ENCODE peak calls at places on chromosomes 5 and 9, in seven cellular contexts. V, B, G, X, U, N and P are unnamed samples.

GRCh38 chr9:119026120-119026519 is 343.1 kb downstream of the BRINP1 start:
- DNase-seq in X (no peak), N (no peak), G (no peak), B (no peak), V (no peak), U (no peak), P (peak)

GRCh38 chr5:179293276-179293675 is 52.0 kb downstream of the ADAMTS2 start:
- DNase-seq in V (no peak), X (peak), B (no peak), N (no peak), U (no peak), G (no peak), P (no peak)

GRCh38 chr9:127783644-127784043 is 2.2 kb upstream of the CDK9 start:
- DNase-seq in X (no peak), U (no peak), N (no peak), G (no peak), V (no peak), B (no peak), P (no peak)

GRCh38 chr5:106521701-106522100 is 1149.0 kb downstream of the EFNA5 start:
- DNase-seq in V (no peak), N (no peak), B (peak), X (peak), G (no peak), U (no peak), P (no peak)

GRCh38 chr9:124010665-124011321 is 775 bp upstream of the LHX2 start:
- DNase-seq in X (no peak), V (no peak), B (no peak), N (peak), G (no peak), U (peak), P (peak)

GRCh38 chr9:69044226-69045219 is 9.0 kb downstream of the FXN start:
- DNase-seq in B (peak), V (peak), N (no peak), X (peak), U (no peak), G (no peak), P (peak)

GRCh38 chr9:83043583-83043982 is 19.4 kb downstream of the RASEF start:
- DNase-seq in N (no peak), G (no peak), X (no peak), U (no peak), B (no peak), V (no peak), P (no peak)

GRCh38 chr5:175059687-175060194 is 335.4 kb downstream of the MSX2 start:
- DNase-seq in B (peak), X (no peak), V (peak), G (peak), N (peak), U (peak), P (peak)

GRCh38 chr5:172553167-172553566 is 87.9 kb upstream of the NEURL1B start:
- DNase-seq in N (no peak), B (no peak), G (no peak), U (no peak), X (no peak), V (no peak), P (no peak)

GRCh38 chr5:132487841-132488555 is 2.6 kb downstream of the IRF1 start:
- DNase-seq in B (no peak), V (peak), X (no peak), U (peak), N (no peak), G (no peak), P (no peak)

GRCh38 chr9:93302586-93303257 is 118.8 kb downstream of the WNK2 start:
- DNase-seq in B (peak), U (peak), V (peak), G (peak), N (peak), X (peak), P (peak)

GRCh38 chr5:37198066-37198465 is 51.1 kb downstream of the CPLANE1 start:
- DNase-seq in U (no peak), B (no peak), N (no peak), G (no peak), V (no peak), X (no peak), P (peak)
- H3K23ac ChIP-seq in U (no peak), B (no peak), N (no peak), G (no peak), V (no peak), X (no peak), P (no peak)

GRCh38 chr5:42026446-42026845 is 101.4 kb downstream of the FBXO4 start:
- DNase-seq in B (no peak), X (no peak), U (no peak), G (no peak), V (no peak), N (no peak), P (no peak)

GRCh38 chr5:42021119-42021518 is 96.0 kb downstream of the FBXO4 start:
- DNase-seq in X (peak), B (no peak), U (no peak), V (no peak), N (no peak), G (no peak), P (no peak)

GRCh38 chr5:42022383-42022782 is 97.3 kb downstream of the FBXO4 start:
- DNase-seq in V (no peak), X (peak), G (no peak), B (no peak), N (no peak), U (no peak), P (no peak)

DNA sequence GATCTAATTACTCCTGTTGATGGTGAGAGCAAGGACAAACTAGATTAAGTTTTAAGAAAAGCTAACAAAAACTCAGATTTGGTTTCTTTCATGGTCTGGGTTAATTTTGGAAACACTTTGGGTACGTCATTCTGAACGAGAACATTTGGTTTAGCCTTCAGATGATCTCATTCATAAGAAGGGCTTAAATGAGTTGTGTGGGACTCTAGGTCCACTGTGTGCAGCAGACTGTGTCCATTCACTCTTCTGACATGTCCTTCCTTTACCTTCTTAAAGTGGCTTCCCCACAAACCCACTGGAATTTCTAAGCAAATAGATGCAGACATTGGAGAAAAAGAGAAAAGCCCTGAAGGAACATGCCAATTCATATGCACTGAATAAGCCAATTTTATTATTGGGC is 96.8 kb downstream of the FBXO4 start:
- DNase-seq in U (no peak), N (no peak), G (no peak), B (no peak), V (no peak), X (peak), P (no peak)
- H3K23ac ChIP-seq in U (no peak), N (no peak), G (no peak), B (no peak), V (no peak), X (no peak), P (no peak)

GRCh38 chr9:110029422-110029814 is 178.5 kb downstream of the C9orf152 start:
- DNase-seq in N (no peak), G (no peak), B (peak), X (peak), U (peak), V (no peak), P (peak)

GRCh38 chr9:110027624-110028023 is 180.3 kb downstream of the C9orf152 start:
- DNase-seq in B (peak), G (peak), X (peak), N (no peak), V (no peak), U (peak), P (no peak)

GRCh38 chr9:110021891-110022290 is 186.1 kb downstream of the C9orf152 start:
- DNase-seq in G (no peak), U (no peak), V (no peak), N (no peak), X (no peak), B (no peak), P (no peak)

GRCh38 chr9:110028281-110029075 is 179.5 kb downstream of the C9orf152 start:
- DNase-seq in G (no peak), V (no peak), N (no peak), U (no peak), X (peak), B (no peak), P (no peak)

GRCh38 chr9:110025551-110026170 is 182.3 kb downstream of the C9orf152 start:
- DNase-seq in N (no peak), V (no peak), X (no peak), G (no peak), U (no peak), B (no peak), P (no peak)
- H3K23ac ChIP-seq in N (no peak), V (no peak), X (no peak), G (no peak), U (no peak), B (no peak), P (no peak)

GRCh38 chr5:77033338-77033737 is 3.1 kb downstream of the AGGF1 start:
- DNase-seq in U (no peak), V (no peak), X (no peak), B (no peak), G (no peak), N (no peak), P (peak)

GRCh38 chr5:77028631-77029375 is 1.4 kb upstream of the AGGF1 start:
- DNase-seq in X (no peak), B (no peak), U (no peak), V (no peak), N (no peak), G (no peak), P (no peak)

GRCh38 chr5:77032635-77033034 is 2.4 kb downstream of the AGGF1 start:
- DNase-seq in B (no peak), X (no peak), U (peak), G (no peak), V (no peak), N (no peak), P (no peak)

GRCh38 chr5:77030097-77031071 is at the start of gene AGGF1:
- DNase-seq in G (peak), B (peak), N (peak), V (peak), U (peak), X (peak), P (peak)

DNA sequence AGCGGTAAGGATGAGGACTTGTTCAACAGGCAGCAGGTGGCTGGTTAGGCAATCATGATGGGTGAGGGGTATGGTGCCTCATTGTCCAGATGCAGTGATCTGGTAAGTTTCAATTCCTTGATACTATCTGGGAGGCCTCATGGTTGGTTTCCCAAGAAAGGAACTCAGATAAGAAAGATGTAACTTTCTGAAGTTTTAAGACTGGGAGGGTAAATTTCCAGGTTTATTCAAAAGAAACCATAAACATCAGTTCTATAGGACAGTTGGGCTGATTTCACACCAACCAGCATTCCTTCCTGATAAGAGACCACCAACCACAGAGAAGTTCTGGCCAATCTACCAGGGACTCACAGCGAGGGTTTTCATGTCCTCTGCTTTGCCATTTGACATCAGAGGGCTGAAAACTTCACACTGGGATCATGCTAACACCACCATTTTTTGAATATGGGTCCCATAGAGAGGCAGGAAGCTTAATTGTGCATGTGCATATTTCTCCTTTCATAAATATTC is 773 bp upstream of the AGGF1 start:
- DNase-seq in N (no peak), U (no peak), V (no peak), X (no peak), B (no peak), G (no peak), P (peak)
- H3K23ac ChIP-seq in N (no peak), U (no peak), V (no peak), X (no peak), B (no peak), G (no peak), P (no peak)

GRCh38 chr5:31496301-31496700 is 35.6 kb downstream of the DROSHA start:
- DNase-seq in N (no peak), V (no peak), U (no peak), G (no peak), B (no peak), X (no peak), P (no peak)

GRCh38 chr5:31496891-31497290 is 35.0 kb downstream of the DROSHA start:
- DNase-seq in N (no peak), U (no peak), B (no peak), V (no peak), G (no peak), X (no peak), P (no peak)

GRCh38 chr5:31495336-31495735 is 36.6 kb downstream of the DROSHA start:
- DNase-seq in N (no peak), U (no peak), B (no peak), X (no peak), G (no peak), V (no peak), P (no peak)

GRCh38 chr5:31487510-31487909 is 44.4 kb downstream of the DROSHA start:
- DNase-seq in B (peak), G (no peak), N (no peak), V (no peak), X (no peak), U (peak), P (no peak)

GRCh38 chr5:31492824-31493223 is 39.1 kb downstream of the DROSHA start:
- DNase-seq in B (peak), G (no peak), V (peak), N (no peak), U (no peak), X (peak), P (peak)
- H3K23ac ChIP-seq in B (no peak), G (no peak), V (no peak), N (no peak), U (no peak), X (no peak), P (no peak)

DNA sequence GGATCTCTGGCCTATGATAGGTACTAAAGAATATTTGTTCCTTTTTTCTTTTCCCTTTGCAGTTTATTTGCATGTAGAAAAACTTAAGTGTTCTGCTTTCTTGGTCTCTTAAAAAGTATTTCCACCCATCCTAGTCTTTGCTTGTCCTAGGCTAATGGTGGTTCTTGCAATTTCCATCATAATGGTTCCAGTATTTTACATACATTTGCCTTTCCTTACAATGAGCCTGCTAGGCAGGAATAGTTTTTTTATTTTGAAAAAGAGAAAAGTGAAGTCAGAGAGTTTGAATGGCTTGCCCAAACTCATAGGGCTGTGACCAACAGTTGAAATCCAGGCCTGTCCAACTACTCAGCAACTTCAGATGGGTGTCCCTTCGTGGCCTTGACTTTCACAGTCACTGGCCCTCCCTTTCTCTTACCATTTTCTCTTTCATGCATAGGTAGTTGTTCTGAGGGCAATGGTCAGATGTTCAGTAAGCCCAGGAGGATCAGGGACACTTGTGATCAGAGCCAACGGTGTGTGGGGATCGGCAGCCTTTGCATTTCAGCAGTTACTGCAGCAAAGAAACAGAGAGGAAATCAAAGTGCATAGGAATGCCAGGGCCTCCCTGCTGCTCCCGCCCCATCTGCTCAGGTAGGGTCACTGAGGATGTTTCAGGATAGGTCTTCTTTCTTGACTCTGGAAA is 184.8 kb upstream of the KLF4 start:
- DNase-seq in N (peak), V (peak), B (no peak), X (no peak), G (no peak), U (no peak), P (no peak)
- H3K23ac ChIP-seq in N (no peak), V (no peak), B (no peak), X (no peak), G (no peak), U (no peak), P (no peak)

GRCh38 chr9:107833295-107833694 is 343.7 kb upstream of the KLF4 start:
- DNase-seq in X (peak), N (no peak), U (no peak), B (peak), G (no peak), V (no peak), P (no peak)

GRCh38 chr9:107827884-107828283 is 338.3 kb upstream of the KLF4 start:
- DNase-seq in V (no peak), U (no peak), X (no peak), N (no peak), G (no peak), B (no peak), P (no peak)

GRCh38 chr9:107827304-107827703 is 337.7 kb upstream of the KLF4 start:
- DNase-seq in B (no peak), X (no peak), U (no peak), V (no peak), G (no peak), N (no peak), P (no peak)

GRCh38 chr9:107836300-107836699 is 346.7 kb upstream of the KLF4 start:
- DNase-seq in B (no peak), V (no peak), U (no peak), X (no peak), N (no peak), G (no peak), P (no peak)

DNA sequence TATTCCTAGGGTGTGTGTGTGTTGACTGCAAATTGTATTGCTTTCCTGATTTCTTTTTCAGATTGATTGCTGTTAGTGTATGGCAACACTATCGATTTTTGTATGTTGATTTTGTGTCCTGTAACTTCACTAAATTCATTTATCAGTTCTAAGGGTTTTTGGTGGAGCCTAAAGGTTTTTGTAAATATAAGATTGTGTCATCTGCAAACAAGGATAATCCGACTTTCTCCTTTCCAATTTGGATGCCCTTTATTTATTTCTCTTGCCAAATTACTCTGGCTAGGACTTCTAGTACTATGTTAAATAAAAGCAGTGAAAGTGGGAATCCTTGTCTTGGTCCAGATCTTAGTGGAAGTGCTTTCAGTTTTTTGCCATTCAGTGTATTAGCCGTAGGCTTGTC is 340.9 kb upstream of the KLF4 start:
- DNase-seq in N (no peak), G (no peak), V (no peak), B (no peak), X (no peak), U (no peak), P (no peak)
- H3K23ac ChIP-seq in N (no peak), G (no peak), V (no peak), B (no peak), X (no peak), U (no peak), P (no peak)

GRCh38 chr5:118705931-118706330 is 282.4 kb downstream of the DTWD2 start:
- DNase-seq in N (no peak), G (no peak), B (no peak), U (no peak), V (no peak), X (peak), P (no peak)
- H3K23ac ChIP-seq in N (no peak), G (no peak), B (no peak), U (no peak), V (no peak), X (no peak), P (no peak)

GRCh38 chr5:169893586-169893985 is 86.7 kb downstream of the INSYN2B start:
- DNase-seq in U (no peak), X (no peak), G (no peak), V (no peak), N (no peak), B (no peak), P (no peak)

GRCh38 chr5:169886033-169886432 is 94.3 kb downstream of the INSYN2B start:
- DNase-seq in U (no peak), B (no peak), X (no peak), G (no peak), V (no peak), N (no peak), P (no peak)

GRCh38 chr5:169893010-169893409 is 87.3 kb downstream of the INSYN2B start:
- DNase-seq in V (no peak), G (no peak), U (no peak), X (no peak), N (no peak), B (no peak), P (no peak)

DNA sequence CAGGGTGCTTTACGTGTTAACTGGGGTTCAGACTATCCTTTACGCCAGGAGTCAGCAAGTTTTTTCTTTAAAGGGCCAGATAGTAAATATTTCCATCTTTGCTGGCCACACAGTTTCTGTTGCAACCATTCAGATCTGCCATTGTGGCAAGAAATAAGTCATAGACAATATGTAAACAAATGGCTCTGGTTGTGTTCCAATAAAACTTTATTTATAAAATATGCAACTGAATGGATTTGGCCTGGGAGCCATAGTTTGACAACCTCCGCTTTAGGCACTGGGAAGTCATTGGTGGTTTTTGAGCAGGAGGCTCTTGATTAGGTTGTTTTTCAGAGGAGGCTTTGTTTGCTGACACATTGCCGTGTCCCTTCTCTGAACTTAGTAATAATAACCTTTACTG is 90.7 kb downstream of the INSYN2B start:
- DNase-seq in B (no peak), V (no peak), G (no peak), X (no peak), U (no peak), N (no peak), P (no peak)
- H3K23ac ChIP-seq in B (no peak), V (no peak), G (no peak), X (no peak), U (no peak), N (no peak), P (no peak)

GRCh38 chr5:67187318-67187717 is 9.3 kb downstream of the CD180 start:
- DNase-seq in X (no peak), U (no peak), V (no peak), B (no peak), G (no peak), N (no peak), P (no peak)

GRCh38 chr5:67181648-67182218 is 14.9 kb downstream of the CD180 start:
- DNase-seq in N (no peak), X (no peak), U (no peak), G (no peak), V (peak), B (no peak), P (peak)

GRCh38 chr5:67179695-67180302 is 16.8 kb downstream of the CD180 start:
- DNase-seq in V (no peak), X (no peak), N (no peak), G (no peak), B (no peak), U (no peak), P (no peak)

GRCh38 chr5:67182406-67182805 is 14.2 kb downstream of the CD180 start:
- DNase-seq in V (peak), X (peak), G (no peak), U (peak), B (peak), N (peak), P (peak)

GRCh38 chr5:67183859-67184258 is 12.7 kb downstream of the CD180 start:
- DNase-seq in G (no peak), N (no peak), X (no peak), B (no peak), U (no peak), V (no peak), P (no peak)
- H3K23ac ChIP-seq in G (no peak), N (no peak), X (no peak), B (no peak), U (no peak), V (no peak), P (no peak)